ENCODE peak calls at places on chromosomes 2 and 18, in four cellular contexts. W is HepG2, P is K562, F is GM12878. O is an unnamed sample. For H3K4me1, the result is how much of the 10 kb centered on the place peaks cover.

GRCh38 chr18:66994790-66995189 is 390.9 kb upstream of the CDH19 start:
- DNase-seq in W (no peak), P (no peak), F (no peak), O (no peak)

GRCh38 chr2:239297142-239298125 is 103.4 kb downstream of the HDAC4 start:
- DNase-seq in W (peak), P (no peak), F (no peak), O (no peak)

GRCh38 chr2:223545830-223546229 is 56.3 kb downstream of the SCG2 start:
- DNase-seq in W (no peak), P (no peak), F (no peak), O (no peak)

GRCh38 chr18:50969448-50969847 is 1.6 kb downstream of the ELAC1 start:
- DNase-seq in W (no peak), P (no peak), F (no peak), O (no peak)

GRCh38 chr18:58887613-58887963 is 22.9 kb downstream of the ZNF532 start:
- DNase-seq in W (no peak), P (no peak), F (peak), O (no peak)

GRCh38 chr2:98917031-98917459 is 19.0 kb downstream of the CRACDL start:
- DNase-seq in W (no peak), P (no peak), F (no peak), O (no peak)

GRCh38 chr2:190717764-190718651 is 69.1 kb downstream of the NAB1 start:
- DNase-seq in W (no peak), P (no peak), F (no peak), O (no peak)

GRCh38 chr18:52394602-52395001 is 54.6 kb downstream of the DCC start:
- DNase-seq in W (no peak), P (no peak), F (peak), O (no peak)

GRCh38 chr2:199850718-199851498 is at the start of gene FTCDNL1:
- DNase-seq in W (peak), P (peak), F (peak), O (peak)

GRCh38 chr2:41926614-41927580 is 120.9 kb upstream of the PKDCC start:
- DNase-seq in W (no peak), P (peak), F (no peak), O (no peak)

GRCh38 chr2:84055816-84056215 is 403.3 kb downstream of the SUCLG1 start:
- DNase-seq in W (no peak), P (no peak), F (no peak), O (no peak)

GRCh38 chr2:237744613-237745249 is 53.8 kb upstream of the RBM44 start:
- DNase-seq in W (peak), P (peak), F (no peak), O (peak)

GRCh38 chr2:95372845-95373244 is 29.7 kb upstream of the FAHD2A start:
- DNase-seq in W (no peak), P (no peak), F (no peak), O (no peak)

GRCh38 chr18:76351961-76352581 is 143.0 kb downstream of the ZNF516 start:
- DNase-seq in W (peak), P (no peak), F (no peak), O (no peak)

GRCh38 chr18:77207540-77207939 is 42.1 kb upstream of the GALR1 start:
- DNase-seq in W (peak), P (no peak), F (no peak), O (peak)

GRCh38 chr2:38740851-38741541 is 10.2 kb downstream of the SRSF7 start:
- DNase-seq in W (peak), P (no peak), F (no peak), O (peak)

GRCh38 chr2:66984864-66985263 is 412.3 kb upstream of the ETAA1 start:
- DNase-seq in W (no peak), P (no peak), F (no peak), O (no peak)

GRCh38 chr2:190563109-190563508 is 28.6 kb upstream of the NEMP2 start:
- DNase-seq in W (no peak), P (peak), F (no peak), O (no peak)

GRCh38 chr2:131756141-131756907 is 228.6 kb downstream of the CCDC74A start:
- DNase-seq in W (no peak), P (no peak), F (no peak), O (no peak)

GRCh38 chr2:199940373-199940772 is 14.9 kb downstream of the TYW5 start:
- DNase-seq in W (peak), P (no peak), F (no peak), O (no peak)

GRCh38 chr2:240599141-240599583 is 12.6 kb downstream of the CAPN10 start:
- DNase-seq in W (no peak), P (no peak), F (no peak), O (no peak)

GRCh38 chr2:66439291-66440010 is 4.5 kb downstream of the MEIS1 start:
- DNase-seq in W (no peak), P (no peak), F (no peak), O (no peak)

GRCh38 chr2:72112981-72113846 is 34.4 kb downstream of the CYP26B1 start:
- DNase-seq in W (no peak), P (no peak), F (no peak), O (no peak)

GRCh38 chr2:173657996-173658717 is 303.5 kb downstream of the CDCA7 start:
- DNase-seq in W (peak), P (no peak), F (no peak), O (no peak)

GRCh38 chr2:63840081-63840784 is 1.5 kb upstream of the UGP2 start:
- DNase-seq in W (no peak), P (no peak), F (no peak), O (no peak)

GRCh38 chr2:113061241-113061640 is 2.2 kb downstream of the IL36RN start:
- DNase-seq in W (no peak), P (no peak), F (no peak), O (no peak)

GRCh38 chr2:113058998-113059960 is at the start of gene IL36RN:
- DNase-seq in W (no peak), P (no peak), F (no peak), O (no peak)

GRCh38 chr2:113061896-113062770 is 3.1 kb downstream of the IL36RN start:
- DNase-seq in W (no peak), P (no peak), F (no peak), O (no peak)

GRCh38 chr2:113058411-113058994 is 495 bp upstream of the IL36RN start:
- DNase-seq in W (no peak), P (no peak), F (no peak), O (no peak)

DNA sequence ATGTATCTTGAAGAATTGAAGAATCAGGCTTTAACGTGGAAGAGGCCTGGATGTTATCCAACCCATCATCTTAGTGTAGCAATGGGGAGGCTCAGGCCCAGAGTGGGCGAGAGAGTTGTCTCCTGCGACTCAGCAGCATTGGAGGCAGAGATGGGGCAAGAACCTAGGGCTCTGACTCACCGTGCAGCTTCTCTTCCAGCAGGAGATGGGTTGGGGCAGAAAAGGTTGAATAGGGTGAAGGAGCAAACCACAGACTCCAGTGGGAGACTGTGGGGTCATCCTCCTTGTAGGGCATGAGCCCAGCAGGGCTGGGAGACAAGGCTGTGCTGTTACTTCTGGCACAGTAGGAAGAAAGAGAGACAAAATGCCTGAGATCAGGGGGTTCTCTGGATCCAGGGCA is 1.4 kb downstream of the IL36RN start:
- DNase-seq in W (no peak), P (no peak), F (no peak), O (no peak)
- TF ChIP-seq YY1 in W (no peak), P (no peak), F (no peak), O (no peak)

DNA sequence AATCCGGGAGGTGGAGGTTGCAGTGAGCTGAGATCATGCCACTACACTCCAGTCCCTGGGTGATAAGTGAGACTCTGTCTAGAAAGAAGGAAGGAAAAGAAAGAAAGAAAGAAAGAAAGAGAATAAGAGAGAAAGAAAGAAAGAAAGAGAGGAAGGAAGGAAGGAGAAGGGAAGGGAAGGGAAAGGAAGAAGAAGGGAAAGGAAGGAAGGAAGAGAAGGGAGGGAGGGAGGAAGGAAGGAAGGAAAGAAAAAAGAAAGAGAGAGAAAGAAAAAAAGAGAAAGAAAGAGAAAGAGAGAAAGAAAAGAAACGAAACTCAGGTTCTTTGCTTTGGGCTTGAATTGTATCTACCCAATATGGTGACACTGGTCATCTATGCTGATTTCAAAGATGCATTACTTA is 102.3 kb upstream of the GATA6 start:
- DNase-seq in W (no peak), P (no peak), F (no peak), O (no peak)
- H3K4me1 ChIP-seq in W (under half), P (under half), F (under half), O (under half)

GRCh38 chr2:219451626-219452360 is 17.1 kb downstream of the SPEG start:
- DNase-seq in W (no peak), P (no peak), F (no peak), O (no peak)
- TF ChIP-seq YY1 in W (no peak), P (no peak), F (no peak), O (no peak)

DNA sequence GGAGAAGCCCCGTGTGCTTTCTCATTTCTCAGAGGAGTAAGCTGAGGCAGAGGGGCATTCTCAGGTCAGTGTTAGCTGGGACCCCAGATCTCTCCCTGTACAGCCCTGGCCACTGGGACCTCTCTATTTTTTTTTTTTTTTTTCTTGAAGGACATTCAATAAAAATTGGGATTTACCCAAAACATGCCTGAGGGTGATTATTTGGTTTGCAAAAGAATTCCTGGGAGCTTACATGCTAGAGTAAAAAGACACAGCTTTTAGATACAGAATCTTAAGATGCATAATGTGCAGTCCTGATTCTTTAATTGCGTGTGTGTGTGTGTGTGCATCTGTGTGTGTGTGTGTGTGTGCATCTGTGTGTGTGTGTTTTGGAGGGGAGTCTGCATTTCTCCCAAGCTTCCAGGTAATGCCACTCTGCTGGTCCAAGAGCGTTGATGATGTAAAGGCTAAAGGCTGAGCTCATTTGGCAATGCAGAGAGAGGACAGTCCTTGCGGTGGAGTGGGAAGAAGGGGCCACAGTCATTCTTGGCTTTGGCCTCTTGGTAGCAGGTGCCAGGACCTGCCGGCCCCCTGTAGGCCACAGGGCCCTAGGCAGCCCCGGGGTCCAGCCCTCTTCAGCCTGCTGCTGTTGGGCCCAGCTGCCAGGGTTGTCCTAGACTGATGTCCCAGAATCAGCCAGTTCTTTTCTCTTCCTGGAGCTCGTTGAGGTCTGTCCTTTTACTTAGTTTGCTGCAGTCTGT is 74.1 kb upstream of the MCFD2 start:
- DNase-seq in W (no peak), P (no peak), F (no peak), O (no peak)
- H3K4me1 ChIP-seq in W (under half), P (under half), F (under half), O (under half)

GRCh38 chr2:203960791-203961190 is 24.2 kb downstream of the ICOS start:
- DNase-seq in W (no peak), P (no peak), F (no peak), O (no peak)

DNA sequence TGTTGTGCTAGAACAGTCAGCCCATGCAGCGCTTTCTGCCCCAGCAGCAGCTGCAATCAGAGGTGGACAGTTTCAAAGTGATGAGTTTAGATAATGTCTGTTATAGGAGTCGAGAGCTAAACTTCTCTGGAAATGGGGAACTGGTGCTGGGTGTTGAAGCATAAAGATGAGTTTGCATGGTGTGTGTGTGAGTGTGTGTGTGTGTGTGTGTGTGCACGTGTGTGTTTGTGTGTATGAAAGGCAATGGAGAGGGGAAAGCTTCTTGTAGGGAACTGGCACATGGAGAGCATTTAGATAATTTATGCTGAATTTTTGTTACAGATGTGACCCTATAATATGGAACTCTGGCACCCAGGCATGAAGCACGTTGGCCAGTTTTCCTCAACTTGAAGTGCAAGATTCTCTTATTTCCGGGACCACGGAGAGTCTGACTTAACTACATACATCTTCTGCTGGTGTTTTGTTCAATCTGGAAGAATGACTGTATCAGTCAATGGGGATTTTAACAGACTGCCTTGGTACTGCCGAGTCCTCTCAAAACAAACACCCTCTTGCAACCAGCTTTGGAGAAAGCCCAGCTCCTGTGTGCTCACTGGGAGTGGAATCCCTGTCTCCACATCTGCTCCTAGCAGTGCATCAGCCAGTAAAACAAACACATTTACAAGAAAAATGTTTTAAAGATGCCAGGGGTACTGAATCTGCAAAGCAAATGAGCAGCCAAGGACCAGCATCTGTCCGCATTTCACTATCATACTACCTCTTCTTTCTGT is 22.9 kb downstream of the ICOS start:
- DNase-seq in W (no peak), P (no peak), F (no peak), O (no peak)
- TF ChIP-seq YY1 in W (no peak), P (no peak), F (no peak), O (no peak)

GRCh38 chr2:1782514-1782913 is 38.2 kb upstream of the PXDN start:
- DNase-seq in W (no peak), P (no peak), F (no peak), O (no peak)

GRCh38 chr2:1781291-1782080 is 37.2 kb upstream of the PXDN start:
- DNase-seq in W (no peak), P (no peak), F (no peak), O (no peak)

GRCh38 chr2:1784986-1785617 is 40.8 kb upstream of the PXDN start:
- DNase-seq in W (no peak), P (no peak), F (no peak), O (no peak)

GRCh38 chr2:1780693-1781092 is 36.4 kb upstream of the PXDN start:
- DNase-seq in W (no peak), P (no peak), F (no peak), O (no peak)

GRCh38 chr2:1784087-1784486 is 39.8 kb upstream of the PXDN start:
- DNase-seq in W (no peak), P (no peak), F (no peak), O (no peak)
- H3K4me1 ChIP-seq in W (under half), P (under half), F (under half), O (under half)

DNA sequence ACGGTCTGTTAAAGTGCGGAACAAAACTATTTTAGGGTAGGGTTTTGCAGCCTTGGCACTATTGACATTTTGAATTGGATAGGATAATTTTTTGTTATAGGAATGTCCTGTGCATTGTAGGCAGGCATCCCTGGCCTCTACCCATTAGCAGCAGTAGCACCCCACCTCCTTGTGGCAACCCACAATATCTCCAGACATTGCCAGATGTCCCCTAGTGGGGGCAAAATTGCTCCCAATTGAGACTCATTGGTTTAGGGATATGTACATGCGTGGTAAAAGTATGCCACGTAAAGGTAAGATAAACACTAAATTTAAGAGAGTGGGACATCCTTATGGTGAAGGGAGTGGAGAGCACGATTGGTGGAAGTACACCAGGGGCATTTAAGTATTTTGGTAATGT is 4.6 kb downstream of the MIB1 start:
- DNase-seq in W (no peak), P (no peak), F (no peak), O (no peak)
- TF ChIP-seq YY1 in W (no peak), P (no peak), F (no peak), O (no peak)

DNA sequence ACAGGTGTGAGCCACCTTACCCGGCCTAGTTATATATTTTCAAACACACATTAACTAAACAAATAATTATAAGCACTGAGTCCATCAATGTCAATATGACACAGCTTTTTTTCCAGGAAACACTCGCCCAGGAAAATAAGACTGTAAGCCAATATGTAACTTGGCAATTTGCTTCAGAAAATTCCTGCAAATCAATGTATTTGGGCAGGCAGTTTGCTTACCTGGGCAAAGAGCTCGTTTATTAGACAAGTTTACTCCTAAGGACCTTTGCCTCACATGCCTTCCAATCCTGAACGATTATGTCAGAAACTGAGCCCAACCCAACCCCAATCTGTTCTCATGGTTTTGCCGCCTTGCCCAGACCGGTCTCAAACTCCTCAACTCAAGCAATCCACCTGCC is 34.7 kb upstream of the NDUFV2 start:
- DNase-seq in W (no peak), P (no peak), F (no peak), O (no peak)
- H3K4me1 ChIP-seq in W (under half), P (under half), F (half or more), O (under half)

O was measured in NT2/D1.